ENCODE peak calls at places on chromosomes 13 and 19, in six cellular contexts. U is hepatocyte, Y is SK-N-SH, I is mammary epithelial cell, V is fibroblast of lung, A is HepG2. O is an unnamed sample.

GRCh38 chr13:46639033-46639981 is 86.3 kb downstream of the LRCH1 start:
- DNase-seq in Y (no peak), A (peak), I (no peak), U (peak), V (peak), O (no peak)

GRCh38 chr19:52941941-52942370 is 18.7 kb upstream of the ZNF888 start:
- DNase-seq in I (peak), Y (peak), V (peak), A (no peak), U (peak), O (peak)

GRCh38 chr19:15253076-15253475 is 20.8 kb upstream of the EPHX3 start:
- DNase-seq in A (no peak), V (no peak), Y (no peak), U (no peak), I (no peak), O (no peak)

GRCh38 chr13:102777716-102778115 is 4.1 kb upstream of the TEX30 start:
- DNase-seq in U (no peak), V (no peak), I (no peak), A (no peak), Y (no peak), O (no peak)

GRCh38 chr19:46357846-46358583 is 11.1 kb downstream of the PPP5C start:
- DNase-seq in I (no peak), V (peak), A (no peak), Y (no peak), U (no peak), O (no peak)

GRCh38 chr19:14479985-14480694 is 5.0 kb upstream of the PTGER1 start:
- DNase-seq in U (no peak), I (no peak), V (peak), A (no peak), Y (peak), O (peak)

GRCh38 chr19:15815306-15815705 is at the start of gene OR10H1:
- DNase-seq in A (no peak), V (no peak), I (peak), U (no peak), Y (no peak), O (no peak)

GRCh38 chr19:11142528-11143171 is 12.9 kb downstream of the SPC24 start:
- DNase-seq in I (peak), V (peak), A (peak), U (peak), Y (peak), O (peak)

GRCh38 chr19:3058821-3059314 is 3.4 kb downstream of the TLE5 start:
- DNase-seq in V (no peak), A (no peak), Y (no peak), I (no peak), U (no peak), O (no peak)

GRCh38 chr19:49746206-49746958 is 16.7 kb downstream of the TSKS start:
- DNase-seq in A (peak), U (no peak), Y (peak), I (no peak), V (peak), O (peak)

GRCh38 chr13:27783111-27783510 is 9.2 kb upstream of the GSX1 start:
- DNase-seq in U (peak), A (peak), I (no peak), Y (no peak), V (peak), O (peak)
- TF ChIP-seq CTCF in U (peak), A (peak), I (peak), Y (peak), V (peak), O (peak)

DNA sequence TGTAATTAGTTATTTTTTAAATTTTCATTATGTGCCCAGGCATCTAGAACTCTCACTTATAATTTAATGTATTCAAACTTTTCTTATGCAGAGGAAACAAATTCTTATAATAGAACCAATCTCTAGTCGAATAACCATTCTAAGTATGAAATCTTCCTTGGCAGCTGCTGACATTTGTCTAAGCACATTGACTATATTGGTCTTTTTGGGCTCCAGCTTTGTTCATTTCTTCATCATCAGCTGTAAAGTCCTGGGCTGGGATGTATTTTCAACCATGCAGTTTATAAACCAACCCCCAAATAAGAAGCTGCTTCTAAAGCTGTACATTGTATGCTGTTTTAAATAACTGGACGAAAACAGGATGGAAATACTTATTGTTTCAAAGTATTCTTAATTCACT is 2.3 kb upstream of the MICU2 start:
- DNase-seq in V (no peak), U (no peak), Y (no peak), I (no peak), A (no peak), O (no peak)
- H2AFZ ChIP-seq in V (no peak), U (no peak), Y (peak), I (no peak), A (peak), O (no peak)

DNA sequence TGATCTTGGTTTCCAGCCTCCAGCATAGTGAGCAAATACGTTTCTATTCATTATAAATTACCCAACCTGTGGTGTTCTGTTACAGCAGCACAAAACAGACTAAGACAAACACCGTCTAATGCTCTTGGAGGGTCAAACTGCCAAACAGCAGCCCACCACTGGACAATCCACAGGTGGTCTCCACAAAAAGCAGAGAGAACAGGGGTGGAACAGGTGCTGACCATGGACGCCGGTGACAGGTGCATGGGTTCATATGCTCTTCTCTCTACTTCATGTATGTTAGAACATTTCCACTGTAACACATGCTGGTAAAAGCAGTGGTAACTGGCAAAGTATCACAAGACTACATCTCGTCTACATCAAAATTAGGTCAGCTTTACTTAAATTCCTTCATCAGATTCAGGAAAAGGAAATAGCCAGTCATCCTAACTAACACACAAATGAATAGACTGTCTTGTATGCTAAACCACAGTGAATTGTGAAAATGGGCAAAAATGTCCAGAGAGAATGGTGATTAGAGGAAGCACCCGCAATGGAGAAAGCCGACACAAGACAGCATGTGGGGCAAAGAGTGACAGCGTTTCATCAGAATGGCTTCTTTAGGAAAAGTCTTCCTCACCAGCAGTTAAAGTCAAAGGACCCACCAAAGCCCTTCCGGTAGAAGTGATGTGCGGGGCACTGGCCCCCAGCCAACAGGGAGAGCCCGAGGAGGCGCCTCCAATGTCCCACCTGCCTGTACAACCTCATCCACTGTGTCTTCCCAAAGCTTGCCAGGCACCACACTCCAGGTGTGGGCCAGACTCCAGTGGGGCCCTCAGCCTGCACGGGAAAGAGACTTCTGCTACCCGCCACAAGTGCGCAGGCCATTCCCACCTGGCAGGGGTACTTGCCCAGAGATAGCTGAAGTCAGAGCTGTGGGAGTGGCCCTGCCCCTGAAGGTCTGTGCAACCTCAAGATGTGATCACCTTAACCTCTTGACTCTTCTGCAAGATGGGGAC is 6.5 kb downstream of the CARS2 start:
- DNase-seq in V (no peak), U (no peak), A (no peak), Y (no peak), I (no peak), O (no peak)
- TF ChIP-seq CTCF in V (no peak), U (no peak), A (no peak), Y (no peak), I (no peak), O (no peak)

DNA sequence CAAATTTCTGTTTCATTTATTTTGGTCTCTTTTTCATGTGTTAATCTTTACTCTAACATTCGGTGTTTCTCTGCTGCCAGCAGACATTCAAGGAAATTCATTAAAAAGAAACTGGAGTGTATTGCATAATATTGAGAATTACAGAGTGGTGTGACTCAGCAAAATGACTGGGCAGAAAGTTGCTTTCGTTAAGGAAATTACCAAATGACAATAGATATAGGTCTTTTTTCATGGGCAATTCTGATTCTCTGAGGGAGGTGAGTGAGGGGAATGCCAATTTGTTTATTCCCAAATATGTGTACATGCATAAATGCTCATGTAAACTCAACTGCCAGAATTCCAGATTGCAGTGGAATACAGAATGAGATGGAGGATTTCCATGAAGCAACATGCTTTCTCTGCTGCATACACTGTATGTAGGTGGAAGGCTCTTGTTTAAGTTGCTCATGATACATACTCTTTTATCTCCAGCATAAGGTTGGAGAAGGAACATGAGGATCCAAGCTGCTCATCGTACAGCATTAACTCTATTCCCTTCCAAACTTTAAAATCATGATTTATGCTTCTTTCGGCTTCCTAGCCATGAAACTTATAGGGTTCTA is 1730.1 kb downstream of the SLITRK5 start:
- DNase-seq in U (peak), I (peak), V (peak), Y (no peak), A (no peak), O (no peak)
- H2AFZ ChIP-seq in U (peak), I (peak), V (peak), Y (peak), A (no peak), O (no peak)

DNA sequence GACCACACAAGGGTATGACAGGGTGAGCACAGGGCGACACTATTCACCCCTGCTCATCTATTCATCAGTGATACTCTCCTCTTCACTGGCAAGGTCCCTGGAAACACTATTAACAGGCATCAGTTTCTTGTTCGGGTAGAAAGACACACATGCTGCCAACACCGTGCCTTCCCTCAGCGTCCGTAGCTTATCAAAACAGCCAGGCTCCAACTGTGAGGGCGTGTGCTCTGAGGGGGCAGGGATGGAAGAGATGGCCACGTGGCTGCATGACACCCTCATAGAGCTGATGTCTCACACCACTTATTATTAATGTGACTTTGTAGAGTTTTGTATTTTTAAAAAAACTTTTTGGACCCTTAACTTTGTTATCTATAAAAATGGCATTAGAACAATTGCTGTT is 160.3 kb downstream of the ITGBL1 start:
- DNase-seq in U (no peak), V (no peak), Y (no peak), I (no peak), A (no peak), O (no peak)
- TF ChIP-seq CTCF in U (no peak), V (no peak), Y (no peak), I (no peak), A (no peak), O (no peak)